ENCODE peak calls at places on chromosome 17, in eight cellular contexts. H is cardiac fibroblast, D is tibial nerve, T is LNCaP clone FGC, B is GM23338, U is choroid plexus epithelial cell, R is testis, V is mucosa of descending colon. P is an unnamed sample.

GRCh38 chr17:75564195-75564594 is 23.4 kb upstream of the MYO15B start:
- DNase-seq in H (no peak), U (no peak), D (no peak), B (no peak), T (no peak), V (no peak), R (no peak), P (no peak)

GRCh38 chr17:39903158-39903884 is 15.1 kb downstream of the GSDMB start:
- DNase-seq in D (no peak), U (peak; percentile 64), R (no peak), H (peak; percentile 27), B (no peak), V (no peak), T (no peak), P (no peak)

GRCh38 chr17:75835315-75835987 is 8.8 kb downstream of the UNC13D start:
- DNase-seq in T (no peak), B (peak; percentile 71), D (no peak), U (no peak), V (no peak), R (no peak), H (no peak), P (no peak)

GRCh38 chr17:41352597-41353366 is 2.2 kb upstream of the KRT33A start:
- DNase-seq in B (peak; percentile 8), T (no peak), D (no peak), U (peak; percentile 8), R (no peak), V (no peak), H (no peak), P (no peak)

GRCh38 chr17:17424552-17424951 is 52.2 kb upstream of the MED9 start:
- DNase-seq in T (no peak), B (no peak), U (no peak), H (no peak), D (no peak), V (no peak), R (no peak), P (no peak)

GRCh38 chr17:12768267-12768666 is 21.0 kb upstream of the ARHGAP44 start:
- DNase-seq in D (no peak), H (peak; percentile 6), B (no peak), T (no peak), V (no peak), U (no peak), R (no peak), P (no peak)

GRCh38 chr17:2386400-2387085 is 14.3 kb downstream of the MNT start:
- DNase-seq in T (no peak), V (peak; percentile 84), D (no peak), H (no peak), R (no peak), B (no peak), U (no peak), P (no peak)

GRCh38 chr17:28119049-28119448 is 76.6 kb downstream of the NLK start:
- DNase-seq in D (no peak), B (no peak), H (no peak), U (no peak), R (no peak), V (no peak), T (no peak), P (no peak)

DNA sequence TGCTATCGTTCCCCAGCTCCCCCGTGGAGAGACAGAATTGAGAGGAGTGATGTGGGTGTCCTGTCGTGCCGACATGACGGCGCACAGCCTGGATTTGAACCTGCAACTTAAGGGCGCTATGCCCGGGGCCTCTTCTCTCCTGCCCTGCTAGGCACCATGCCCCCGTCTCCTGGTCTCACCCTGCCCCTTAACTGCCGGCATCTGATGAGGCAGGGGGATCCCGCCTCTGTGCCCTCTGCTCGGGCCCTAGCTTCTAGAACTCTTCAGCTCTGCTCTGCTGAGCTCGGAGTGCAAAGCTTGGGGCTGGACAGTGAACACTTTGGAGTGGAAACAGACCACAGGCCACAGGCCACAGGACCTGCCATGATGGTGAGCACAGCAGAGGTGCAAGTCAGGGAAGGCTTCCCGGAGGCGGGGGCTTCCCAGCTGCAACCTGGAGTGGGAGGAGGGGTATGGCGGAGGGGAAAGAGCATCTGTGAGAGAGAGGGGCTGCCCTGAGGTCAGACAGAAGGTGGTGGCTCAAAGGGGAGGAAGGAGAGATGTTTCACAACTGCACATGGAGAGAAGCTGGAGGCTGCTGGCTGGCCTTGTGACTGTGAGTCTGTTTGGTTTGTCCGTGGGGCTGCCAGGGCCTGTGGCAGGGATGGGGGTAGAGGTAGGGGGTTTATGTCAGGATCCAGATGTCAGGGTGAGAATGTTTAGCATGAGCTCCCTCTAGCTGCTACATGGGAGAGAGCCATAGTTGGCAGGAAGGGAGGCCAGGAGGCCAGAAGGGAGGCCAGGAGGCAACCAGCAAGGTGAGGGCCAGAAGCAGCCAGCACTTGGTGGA is 107.8 kb downstream of the CRLF3 start:
- DNase-seq in B (peak; percentile 63), H (peak; percentile 32), R (no peak), D (no peak), V (peak; percentile 39), U (peak; percentile 50), T (no peak), P (no peak)
- TF ChIP-seq CTCF in B (peak; percentile 74), H (peak; percentile 22), R (no peak), D (no peak), V (no peak), U (peak; percentile 47), T (no peak), P (peak; percentile 47)

DNA sequence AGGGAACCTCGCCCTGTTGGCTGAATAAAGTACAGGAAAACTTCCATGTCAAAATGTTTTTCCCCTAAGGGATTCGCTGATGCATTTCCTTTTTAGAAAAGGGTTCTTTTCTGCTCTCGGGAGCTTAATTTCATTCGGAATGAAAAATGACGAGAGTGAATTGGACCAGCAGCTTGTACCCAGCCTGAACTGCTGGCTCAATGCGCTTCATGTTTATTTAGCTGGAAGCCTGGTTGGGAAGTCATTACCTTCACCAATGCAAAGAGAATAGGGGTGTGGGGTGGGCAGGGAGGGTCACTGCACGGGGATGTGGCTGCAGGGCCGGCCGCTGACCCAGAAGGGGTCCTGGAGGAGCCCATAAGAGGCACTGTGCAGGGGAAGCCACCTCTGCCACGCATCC is 207.7 kb downstream of the ENGASE start:
- DNase-seq in D (no peak), U (no peak), V (no peak), T (no peak), R (no peak), H (no peak), B (no peak), P (no peak)
- TF ChIP-seq CTCF in D (no peak), U (no peak), V (no peak), T (no peak), R (no peak), H (no peak), B (no peak), P (no peak)

GRCh38 chr17:7351665-7352558 is at the start of gene KCTD11:
- DNase-seq in H (peak; percentile 95), U (peak; percentile 90), R (peak; percentile 92), T (peak; percentile 46), V (peak; percentile 95), D (peak; percentile 88), B (peak; percentile 94), P (peak; percentile 96)
- TF ChIP-seq CTCF in H (peak; percentile 58), U (peak; percentile 72), R (peak; percentile 51), T (peak; percentile 38), V (no peak), D (peak; percentile 27), B (peak; percentile 73), P (peak; percentile 51)

GRCh38 chr17:77502626-77503292 is 362.0 kb downstream of the SEC14L1 start:
- DNase-seq in U (no peak), B (no peak), V (no peak), H (no peak), D (no peak), T (no peak), R (peak; percentile 9), P (peak; percentile 42)

GRCh38 chr17:77501751-77502625 is 361.2 kb downstream of the SEC14L1 start:
- DNase-seq in B (no peak), T (no peak), R (peak; percentile 12), U (no peak), V (no peak), D (no peak), H (no peak), P (peak; percentile 31)

GRCh38 chr17:77498875-77499698 is 358.3 kb downstream of the SEC14L1 start:
- DNase-seq in B (no peak), V (peak; percentile 48), R (peak; percentile 14), U (no peak), T (no peak), D (peak; percentile 11), H (no peak), P (peak; percentile 17)

GRCh38 chr17:77499699-77500435 is 359.1 kb downstream of the SEC14L1 start:
- DNase-seq in B (no peak), H (no peak), V (no peak), R (no peak), D (no peak), T (no peak), U (no peak), P (peak; percentile 26)

DNA sequence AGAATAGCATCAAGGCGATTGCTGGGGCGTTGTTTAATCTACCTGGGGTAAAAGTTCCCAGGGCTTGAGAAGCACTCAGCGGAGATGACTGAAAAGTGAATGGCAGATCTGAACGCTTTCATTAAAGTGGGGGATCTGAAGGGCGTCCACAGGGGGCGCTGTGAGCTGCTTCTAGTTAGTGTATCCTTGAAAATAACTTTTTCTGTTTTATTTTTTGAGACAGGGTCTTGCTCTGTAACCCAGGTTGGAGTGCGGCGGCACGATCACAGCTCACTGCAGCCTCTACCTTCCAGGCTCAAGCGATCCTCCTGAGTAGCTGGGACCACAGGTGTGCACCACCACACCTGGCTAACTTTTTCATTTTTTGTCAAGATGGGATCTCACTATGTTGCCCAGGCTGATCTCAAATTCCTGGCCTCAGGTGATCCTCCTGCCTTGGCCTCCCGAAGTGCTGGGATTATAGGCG is 360.4 kb downstream of the SEC14L1 start:
- DNase-seq in V (no peak), U (peak; percentile 45), R (peak; percentile 38), D (no peak), T (no peak), B (peak; percentile 86), H (no peak), P (peak; percentile 43)
- TF ChIP-seq CTCF in V (no peak), U (peak; percentile 70), R (peak; percentile 47), D (peak; percentile 32), T (peak; percentile 12), B (peak; percentile 64), H (peak; percentile 31), P (no peak)

GRCh38 chr17:29682054-29682453 is 59.3 kb upstream of the CORO6 start:
- DNase-seq in R (no peak), B (no peak), D (no peak), U (peak; percentile 43), T (no peak), H (no peak), V (no peak), P (peak; percentile 41)
- TF ChIP-seq CTCF in R (no peak), B (no peak), D (no peak), U (no peak), T (no peak), H (no peak), V (no peak), P (no peak)

P was measured in GM13976.